ENCODE peak calls at places on chromosomes 13 and 19, in seven cellular contexts. D is sigmoid colon, Y is HCT116, K is H1, T is GM12878, V is HepG2, A is prostate gland. L is an unnamed sample.

GRCh38 chr19:15178629-15179308 is 22.0 kb downstream of the NOTCH3 start:
- DNase-seq in D (no peak), Y (no peak), A (no peak), K (no peak), V (no peak), T (no peak), L (no peak)

GRCh38 chr19:44476559-44477408 is 23.5 kb downstream of the ZNF180 start:
- DNase-seq in K (no peak), T (no peak), Y (no peak), A (no peak), V (peak), D (no peak), L (no peak)

GRCh38 chr13:84802073-84802472 is 919.8 kb upstream of the SLITRK1 start:
- DNase-seq in D (no peak), T (no peak), V (no peak), A (no peak), K (no peak), Y (no peak), L (no peak)

GRCh38 chr19:5141278-5141925 is 172.5 kb downstream of the KDM4B start:
- DNase-seq in D (no peak), T (no peak), Y (no peak), A (no peak), K (no peak), V (no peak), L (peak)

GRCh38 chr13:42777476-42777875 is 3.9 kb upstream of the FAM216B start:
- DNase-seq in K (no peak), T (no peak), Y (no peak), V (no peak), D (no peak), A (no peak), L (no peak)

GRCh38 chr13:32537580-32538233 is 888 bp downstream of the N4BP2L2 start:
- DNase-seq in K (no peak), Y (peak), T (no peak), A (peak), V (no peak), D (no peak), L (peak)

GRCh38 chr13:107365466-107366215 is 797.7 kb upstream of the ARGLU1 start:
- DNase-seq in T (no peak), A (no peak), D (no peak), Y (no peak), K (no peak), V (no peak), L (no peak)

GRCh38 chr13:106619688-106620555 is 52.0 kb upstream of the ARGLU1 start:
- DNase-seq in Y (peak), T (peak), V (peak), D (no peak), K (peak), A (no peak), L (no peak)

GRCh38 chr19:40165362-40165937 is 25.8 kb upstream of the MAP3K10 start:
- DNase-seq in K (peak), D (no peak), Y (peak), V (peak), A (no peak), T (no peak), L (peak)

GRCh38 chr13:113937497-113938140 is 36.3 kb downstream of the C13orf46 start:
- DNase-seq in A (no peak), V (no peak), T (no peak), Y (no peak), D (no peak), K (no peak), L (peak)

GRCh38 chr19:2336528-2337328 is 8.2 kb downstream of the SPPL2B start:
- DNase-seq in Y (no peak), A (no peak), V (no peak), K (no peak), T (no peak), D (no peak), L (no peak)
- TF ChIP-seq POLR2AphosphoS5 in Y (no peak), A (no peak), V (no peak), K (no peak), T (no peak), D (no peak), L (no peak)

GRCh38 chr19:50433201-50434180 is 799 bp downstream of the MYBPC2 start:
- DNase-seq in D (no peak), V (no peak), T (no peak), K (no peak), Y (no peak), A (no peak), L (no peak)
- H3K4me3 ChIP-seq in D (no peak), V (no peak), T (peak), K (no peak), Y (no peak), A (no peak), L (no peak)

DNA sequence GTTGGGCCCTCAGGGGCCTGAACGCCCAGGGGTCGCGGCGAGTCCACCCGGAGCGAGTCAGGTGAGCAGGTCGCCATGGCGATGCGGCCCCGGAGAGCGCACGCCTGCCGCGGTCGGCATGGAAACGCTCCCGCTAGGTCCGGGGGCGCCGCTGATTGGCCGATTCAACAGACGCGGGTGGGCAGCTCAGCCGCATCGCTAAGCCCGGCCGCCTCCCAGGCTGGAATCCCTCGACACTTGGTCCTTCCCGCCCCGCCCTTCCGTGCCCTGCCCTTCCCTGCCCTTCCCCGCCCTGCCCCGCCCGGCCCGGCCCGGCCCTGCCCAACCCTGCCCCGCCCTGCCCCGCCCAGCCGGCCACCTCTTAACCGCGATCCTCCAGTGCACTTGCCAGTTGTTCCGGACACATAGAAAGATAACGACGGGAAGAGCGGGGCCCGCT is at the start of gene CCNA1:
- DNase-seq in T (no peak), Y (no peak), A (no peak), K (peak), D (no peak), V (no peak), L (peak)
- TF ChIP-seq POLR2AphosphoS5 in T (no peak), Y (no peak), A (no peak), K (no peak), D (no peak), V (no peak), L (no peak)

DNA sequence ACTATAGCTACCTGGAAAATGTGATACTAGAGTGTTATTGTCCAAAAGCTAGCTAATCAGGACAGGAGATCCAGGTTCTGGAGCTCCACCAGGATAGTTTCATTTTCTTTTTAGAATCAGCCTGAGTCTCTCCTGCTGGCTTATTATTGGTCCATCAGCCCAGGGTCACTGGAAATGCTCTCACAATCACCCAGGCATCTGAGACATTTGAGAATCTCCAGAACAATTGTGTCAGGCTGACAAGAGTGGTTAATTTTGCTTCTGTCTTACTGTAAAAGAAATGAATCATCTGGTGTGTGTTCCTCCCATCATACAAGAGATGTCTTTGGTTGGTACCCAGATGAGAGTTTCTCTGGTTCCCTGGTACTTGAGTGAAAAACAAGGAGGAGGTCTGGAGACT is 43.6 kb upstream of the ZNF681 start:
- DNase-seq in D (no peak), K (no peak), T (no peak), V (no peak), Y (no peak), A (no peak), L (no peak)
- H3K4me3 ChIP-seq in D (no peak), K (no peak), T (no peak), V (no peak), Y (no peak), A (no peak), L (no peak)

GRCh38 chr13:83794627-83795026 is 87.6 kb downstream of the SLITRK1 start:
- DNase-seq in D (no peak), K (no peak), A (no peak), V (no peak), T (no peak), Y (no peak), L (no peak)
- TF ChIP-seq POLR2AphosphoS5 in D (no peak), K (no peak), A (no peak), V (no peak), T (no peak), Y (no peak), L (no peak)

GRCh38 chr13:75726313-75726712 is 90.2 kb downstream of the LMO7 start:
- DNase-seq in T (no peak), A (no peak), K (no peak), D (no peak), V (no peak), Y (no peak), L (no peak)
- H3K4me3 ChIP-seq in T (no peak), A (no peak), K (no peak), D (no peak), V (no peak), Y (no peak), L (no peak)

DNA sequence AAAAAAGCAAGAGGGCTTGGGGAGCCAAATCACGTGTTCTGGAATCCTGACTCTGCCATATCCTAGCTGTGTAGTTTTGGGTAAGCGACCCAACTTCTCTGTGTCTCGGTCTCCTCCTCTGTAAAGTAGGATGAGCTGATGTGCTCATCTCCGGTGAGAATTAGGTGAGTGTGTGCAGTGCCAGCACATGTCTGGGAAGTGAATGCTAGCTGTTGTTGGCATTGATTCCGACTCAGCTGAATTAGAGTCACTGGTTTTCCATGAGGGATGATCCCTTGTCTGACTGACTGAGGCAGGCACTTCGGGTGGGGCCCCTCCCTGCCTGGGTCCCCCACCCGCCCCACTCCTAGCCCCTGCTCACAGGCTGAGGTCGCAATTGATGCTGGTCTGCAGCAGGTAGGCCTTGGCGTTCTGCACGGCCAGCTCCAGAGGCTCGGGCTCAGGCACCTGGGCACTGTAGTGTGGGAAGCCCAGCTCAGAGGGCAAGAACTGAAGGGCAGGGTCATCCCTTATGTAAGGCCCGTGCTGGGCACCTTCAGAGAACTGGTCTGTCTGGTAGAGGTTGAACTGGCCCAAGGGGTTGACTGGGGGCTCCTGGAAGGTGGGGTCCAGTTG is 835 bp downstream of the RSPH6A start:
- DNase-seq in K (no peak), V (no peak), A (no peak), Y (no peak), D (no peak), T (no peak), L (no peak)
- TF ChIP-seq POLR2AphosphoS5 in K (peak), V (no peak), A (no peak), Y (no peak), D (no peak), T (no peak), L (no peak)